ENCODE peak calls at places on chromosomes 11 and 22, in six cellular contexts. One of them, this sample, is unnamed.

GRCh38 chr11:65891180-65892136 is 985 bp downstream of the CCDC85B start:
- DNase-seq in MM.1S: no peak
- DNase-seq in OCI-LY7: peak; percentile 83
- DNase-seq in GM23248: peak; percentile 64
- DNase-seq in hepatocyte: no peak
- DNase-seq in GM23338: peak; percentile 83
- DNase-seq in this sample: peak; percentile 73

GRCh38 chr11:65502852-65503603 is 4.2 kb downstream of the MALAT1 start:
- DNase-seq in MM.1S: peak; percentile 55
- DNase-seq in OCI-LY7: peak; percentile 42
- DNase-seq in GM23248: peak; percentile 67
- DNase-seq in hepatocyte: peak; percentile 31
- DNase-seq in GM23338: no peak
- DNase-seq in this sample: peak; percentile 71

GRCh38 chr11:42770444-42771065 is 541.2 kb upstream of the API5 start:
- DNase-seq in MM.1S: peak; percentile 41
- DNase-seq in OCI-LY7: peak; percentile 28
- DNase-seq in GM23248: peak; percentile 43
- DNase-seq in hepatocyte: peak; percentile 64
- DNase-seq in GM23338: peak; percentile 48
- DNase-seq in this sample: peak; percentile 73

GRCh38 chr22:22997988-22998387 is 72.3 kb upstream of the GNAZ start:
- DNase-seq in MM.1S: no peak
- DNase-seq in OCI-LY7: no peak
- DNase-seq in GM23248: no peak
- DNase-seq in hepatocyte: no peak
- DNase-seq in GM23338: no peak
- DNase-seq in this sample: no peak

GRCh38 chr11:74185695-74186094 is 14.6 kb downstream of the PPME1 start:
- DNase-seq in MM.1S: no peak
- DNase-seq in OCI-LY7: no peak
- DNase-seq in GM23248: peak; percentile 23
- DNase-seq in hepatocyte: peak; percentile 10
- DNase-seq in GM23338: no peak
- DNase-seq in this sample: no peak

GRCh38 chr11:47285969-47286770 is 16.2 kb downstream of the MADD start:
- DNase-seq in MM.1S: no peak
- DNase-seq in OCI-LY7: no peak
- DNase-seq in GM23248: no peak
- DNase-seq in hepatocyte: no peak
- DNase-seq in GM23338: no peak
- DNase-seq in this sample: no peak

GRCh38 chr22:44667829-44668189 is 34.2 kb upstream of the PRR5 start:
- DNase-seq in MM.1S: no peak
- DNase-seq in OCI-LY7: no peak
- DNase-seq in GM23248: peak; percentile 49
- DNase-seq in hepatocyte: no peak
- DNase-seq in GM23338: no peak
- DNase-seq in this sample: no peak

GRCh38 chr11:20289732-20290131 is 73.8 kb upstream of the HTATIP2 start:
- DNase-seq in MM.1S: no peak
- DNase-seq in OCI-LY7: no peak
- DNase-seq in GM23248: no peak
- DNase-seq in hepatocyte: no peak
- DNase-seq in GM23338: no peak
- DNase-seq in this sample: no peak

GRCh38 chr22:39839198-39839597 is 54.4 kb downstream of the ENTHD1 start:
- DNase-seq in MM.1S: no peak
- DNase-seq in OCI-LY7: peak; percentile 6
- DNase-seq in GM23248: no peak
- DNase-seq in hepatocyte: no peak
- DNase-seq in GM23338: no peak
- DNase-seq in this sample: no peak

GRCh38 chr11:5592615-5593014 is 3.8 kb upstream of the TRIM6 start:
- DNase-seq in MM.1S: no peak
- DNase-seq in OCI-LY7: no peak
- DNase-seq in GM23248: no peak
- DNase-seq in hepatocyte: no peak
- DNase-seq in GM23338: no peak
- DNase-seq in this sample: no peak

GRCh38 chr11:1573077-1573846 is 1.2 kb upstream of the DUSP8 start:
- DNase-seq in MM.1S: no peak
- DNase-seq in OCI-LY7: no peak
- DNase-seq in GM23248: no peak
- DNase-seq in hepatocyte: no peak
- DNase-seq in GM23338: no peak
- DNase-seq in this sample: no peak

GRCh38 chr11:83292709-83293435 is 6.7 kb upstream of the CCDC90B start:
- DNase-seq in MM.1S: peak; percentile 72
- DNase-seq in OCI-LY7: peak; percentile 75
- DNase-seq in GM23248: peak; percentile 93
- DNase-seq in hepatocyte: peak; percentile 83
- DNase-seq in GM23338: peak; percentile 95
- DNase-seq in this sample: peak; percentile 89

GRCh38 chr11:58958500-58958899 is 19.2 kb downstream of the GLYATL1 start:
- DNase-seq in MM.1S: peak; percentile 61
- DNase-seq in OCI-LY7: peak; percentile 63
- DNase-seq in GM23248: peak; percentile 28
- DNase-seq in hepatocyte: peak; percentile 43
- DNase-seq in GM23338: peak; percentile 73
- DNase-seq in this sample: peak; percentile 83
- H3K4me2 ChIP-seq in MM.1S: peak overlapping the region; percentile 36
- H3K4me2 ChIP-seq in OCI-LY7: no peak overlapping the region
- H3K4me2 ChIP-seq in GM23248: no peak overlapping the region
- H3K4me2 ChIP-seq in hepatocyte: no peak overlapping the region
- H3K4me2 ChIP-seq in GM23338: no peak overlapping the region
- H3K4me2 ChIP-seq in this sample: no peak overlapping the region

GRCh38 chr11:119381186-119381988 is at the start of gene USP2:
- DNase-seq in MM.1S: peak; percentile 95
- DNase-seq in OCI-LY7: peak; percentile 94
- DNase-seq in GM23248: peak; percentile 99
- DNase-seq in hepatocyte: peak; percentile 98
- DNase-seq in GM23338: peak; percentile 97
- DNase-seq in this sample: peak; percentile 95

GRCh38 chr11:119380816-119381185 is 689 bp downstream of the USP2 start:
- DNase-seq in MM.1S: no peak
- DNase-seq in OCI-LY7: peak; percentile 42
- DNase-seq in GM23248: no peak
- DNase-seq in hepatocyte: no peak
- DNase-seq in GM23338: peak; percentile 75
- DNase-seq in this sample: no peak

GRCh38 chr11:119384332-119384731 is 2.8 kb upstream of the USP2 start:
- DNase-seq in MM.1S: no peak
- DNase-seq in OCI-LY7: no peak
- DNase-seq in GM23248: no peak
- DNase-seq in hepatocyte: no peak
- DNase-seq in GM23338: no peak
- DNase-seq in this sample: no peak

GRCh38 chr11:119380160-119380815 is 1.2 kb downstream of the USP2 start:
- DNase-seq in MM.1S: no peak
- DNase-seq in OCI-LY7: no peak
- DNase-seq in GM23248: peak; percentile 58
- DNase-seq in hepatocyte: no peak
- DNase-seq in GM23338: no peak
- DNase-seq in this sample: no peak

DNA sequence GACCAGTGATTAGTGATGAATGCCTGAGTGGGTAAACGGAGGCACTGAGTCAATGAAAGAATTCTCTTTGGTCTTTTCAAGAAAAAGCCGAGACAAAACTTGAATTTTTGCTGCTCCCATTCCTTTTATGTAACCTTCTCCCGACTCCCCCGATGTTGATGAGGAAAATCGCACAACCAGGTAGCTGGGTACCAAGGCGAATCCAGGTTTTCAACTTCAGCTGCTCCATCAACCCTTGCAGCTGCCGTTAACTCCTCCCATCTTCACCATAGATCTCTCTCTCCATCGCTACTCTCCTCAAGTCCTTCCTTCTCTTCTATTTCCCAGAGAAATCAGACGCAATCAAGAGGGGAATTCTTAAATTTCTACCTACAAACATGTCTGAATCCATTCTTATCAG is 611 bp upstream of the USP2 start:
- DNase-seq in MM.1S: no peak
- DNase-seq in OCI-LY7: no peak
- DNase-seq in GM23248: peak; percentile 40
- DNase-seq in hepatocyte: no peak
- DNase-seq in GM23338: peak; percentile 47
- DNase-seq in this sample: no peak
- H3K4me3 ChIP-seq in MM.1S: peak overlapping the region; percentile 70
- H3K4me3 ChIP-seq in OCI-LY7: peak overlapping the region; percentile 69
- H3K4me3 ChIP-seq in GM23248: peak overlapping the region; percentile 67
- H3K4me3 ChIP-seq in hepatocyte: peak overlapping the region; percentile 0
- H3K4me3 ChIP-seq in GM23338: peak overlapping the region; percentile 68
- H3K4me3 ChIP-seq in this sample: peak overlapping the region; percentile 59

DNA sequence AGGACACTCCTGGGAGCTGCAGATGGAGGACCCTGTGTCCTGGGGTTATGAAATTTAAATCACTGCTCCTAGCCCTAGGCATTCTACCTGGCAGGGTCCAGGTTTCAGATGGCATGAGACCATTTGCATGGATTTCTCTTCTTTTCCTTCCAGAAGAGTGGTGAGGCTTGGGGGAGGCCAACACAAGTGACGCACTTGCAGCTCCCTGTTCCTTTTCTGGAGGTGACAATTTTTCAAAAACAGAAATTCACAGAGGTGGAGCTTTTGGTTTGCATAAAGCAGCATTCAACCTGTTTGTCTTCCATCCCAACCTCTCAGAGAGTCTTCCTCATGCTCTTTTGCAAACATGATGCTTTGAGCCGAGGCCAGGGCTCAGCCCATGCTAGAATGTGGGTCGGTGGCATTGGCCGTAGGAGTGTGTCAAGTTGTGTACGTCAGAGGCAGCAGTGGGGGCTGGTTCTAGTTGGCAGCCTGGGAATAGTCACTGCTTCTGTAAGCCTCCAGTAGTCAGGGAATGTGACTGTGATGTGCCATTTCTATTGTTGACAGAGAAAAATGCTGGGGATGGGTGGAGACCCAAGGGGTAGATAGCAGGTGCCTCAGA is 6.4 kb downstream of the CRY2 start:
- DNase-seq in MM.1S: no peak
- DNase-seq in OCI-LY7: no peak
- DNase-seq in GM23248: no peak
- DNase-seq in hepatocyte: no peak
- DNase-seq in GM23338: no peak
- DNase-seq in this sample: no peak
- H3K9me2 ChIP-seq in MM.1S: no peaks in the 10 kb centered on the region
- H3K9me2 ChIP-seq in OCI-LY7: no peaks in the 10 kb centered on the region
- H3K9me2 ChIP-seq in GM23248: no peaks in the 10 kb centered on the region
- H3K9me2 ChIP-seq in hepatocyte: no peaks in the 10 kb centered on the region
- H3K9me2 ChIP-seq in GM23338: no peaks in the 10 kb centered on the region
- H3K9me2 ChIP-seq in this sample: no peaks in the 10 kb centered on the region

DNA sequence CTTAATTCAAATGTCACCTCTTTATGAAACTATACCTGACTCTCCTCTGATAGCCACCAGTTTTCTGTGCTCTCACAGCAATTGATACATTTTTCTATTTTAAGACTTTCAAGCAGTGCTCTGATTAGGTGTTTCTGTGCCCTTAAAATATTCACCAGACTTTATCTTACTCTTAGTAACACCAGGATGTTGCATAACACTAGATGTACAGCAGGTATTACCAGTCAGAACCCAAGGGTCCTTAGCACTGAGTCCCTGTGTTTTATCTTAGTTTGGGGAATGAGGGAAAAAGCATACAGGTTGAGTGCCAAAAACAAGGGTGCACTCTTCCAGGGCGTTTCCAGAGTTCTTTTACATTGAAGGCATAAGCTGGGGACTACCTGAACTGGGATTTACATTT is 51.4 kb downstream of the COPB1 start:
- DNase-seq in MM.1S: no peak
- DNase-seq in OCI-LY7: no peak
- DNase-seq in GM23248: no peak
- DNase-seq in hepatocyte: no peak
- DNase-seq in GM23338: no peak
- DNase-seq in this sample: no peak
- H3K4me2 ChIP-seq in MM.1S: no peak overlapping the region
- H3K4me2 ChIP-seq in OCI-LY7: no peak overlapping the region
- H3K4me2 ChIP-seq in GM23248: no peak overlapping the region
- H3K4me2 ChIP-seq in hepatocyte: no peak overlapping the region
- H3K4me2 ChIP-seq in GM23338: no peak overlapping the region
- H3K4me2 ChIP-seq in this sample: no peak overlapping the region

DNA sequence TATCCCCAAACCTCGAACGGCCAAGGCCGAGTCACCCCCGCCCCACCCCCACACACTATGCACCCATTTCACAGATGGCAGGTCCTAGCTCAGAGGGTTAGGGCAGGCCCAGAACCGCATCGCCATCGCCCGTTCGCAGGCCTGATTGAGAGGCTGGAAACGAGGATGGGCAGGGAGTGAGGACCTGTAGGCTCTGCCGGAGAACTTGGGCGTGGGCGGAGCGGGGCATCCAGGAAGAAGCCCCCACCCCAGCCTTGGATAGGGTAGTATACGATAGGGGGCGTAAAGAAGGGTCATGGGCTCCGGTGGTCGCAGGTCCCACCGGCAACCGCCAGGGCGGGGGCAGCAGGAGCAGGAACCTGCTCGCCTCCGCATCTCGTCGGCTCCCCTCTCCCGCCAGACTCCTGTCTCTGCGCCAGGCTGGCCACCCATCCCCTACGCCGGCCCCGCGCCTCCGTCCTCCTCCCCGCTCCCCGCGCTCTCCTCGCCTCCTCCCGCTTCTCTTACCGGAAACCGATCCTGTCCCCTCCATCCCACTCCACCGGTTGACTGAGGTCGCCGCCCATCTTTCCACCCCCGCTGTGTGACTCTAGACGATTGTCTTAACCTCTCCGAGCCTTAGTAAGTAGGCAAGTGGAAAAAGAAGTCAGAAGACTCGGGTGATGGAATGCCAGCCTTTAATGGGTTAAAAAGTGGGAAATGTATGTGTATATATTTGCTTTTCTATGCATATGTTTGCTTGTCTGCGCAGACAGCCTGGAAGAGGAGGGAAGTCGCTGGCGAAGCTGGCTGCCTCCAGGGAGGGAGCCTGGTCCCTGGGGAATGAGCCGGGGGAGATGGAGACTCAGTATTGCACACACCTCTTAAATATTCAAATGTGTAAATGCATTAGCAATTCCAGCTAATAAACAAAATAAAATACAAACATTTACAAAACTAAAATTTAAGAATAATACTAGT is 52.8 kb downstream of the CYTH4 start:
- DNase-seq in MM.1S: no peak
- DNase-seq in OCI-LY7: no peak
- DNase-seq in GM23248: peak; percentile 40
- DNase-seq in hepatocyte: no peak
- DNase-seq in GM23338: peak; percentile 79
- DNase-seq in this sample: no peak
- H3K4me3 ChIP-seq in MM.1S: no peak overlapping the region
- H3K4me3 ChIP-seq in OCI-LY7: no peak overlapping the region
- H3K4me3 ChIP-seq in GM23248: peak overlapping the region; percentile 4
- H3K4me3 ChIP-seq in hepatocyte: no peak overlapping the region
- H3K4me3 ChIP-seq in GM23338: peak overlapping the region; percentile 68
- H3K4me3 ChIP-seq in this sample: no peak overlapping the region

GRCh38 chr11:32365192-32365591 is 70.1 kb downstream of the WT1 start:
- DNase-seq in MM.1S: no peak
- DNase-seq in OCI-LY7: no peak
- DNase-seq in GM23248: no peak
- DNase-seq in hepatocyte: no peak
- DNase-seq in GM23338: no peak
- DNase-seq in this sample: no peak
- H3K9me2 ChIP-seq in MM.1S: no peaks in the 10 kb centered on the region
- H3K9me2 ChIP-seq in OCI-LY7: no peaks in the 10 kb centered on the region
- H3K9me2 ChIP-seq in GM23248: no peaks in the 10 kb centered on the region
- H3K9me2 ChIP-seq in hepatocyte: no peaks in the 10 kb centered on the region
- H3K9me2 ChIP-seq in GM23338: no peaks in the 10 kb centered on the region
- H3K9me2 ChIP-seq in this sample: no peaks in the 10 kb centered on the region

GRCh38 chr22:30445438-30445936 is 19.9 kb downstream of the MTFP1 start:
- DNase-seq in MM.1S: no peak
- DNase-seq in OCI-LY7: no peak
- DNase-seq in GM23248: peak; percentile 70
- DNase-seq in hepatocyte: no peak
- DNase-seq in GM23338: no peak
- DNase-seq in this sample: no peak
- H3K4me2 ChIP-seq in MM.1S: peak overlapping the region; percentile 8
- H3K4me2 ChIP-seq in OCI-LY7: peak overlapping the region; percentile 47
- H3K4me2 ChIP-seq in GM23248: peak overlapping the region; percentile 13
- H3K4me2 ChIP-seq in hepatocyte: no peak overlapping the region
- H3K4me2 ChIP-seq in GM23338: no peak overlapping the region
- H3K4me2 ChIP-seq in this sample: peak overlapping the region; percentile 67

This sample was measured in Karpas-422.